ENCODE peak calls at places on chromosomes 11 and 22, in four cellular contexts. L is K562, I is H1, G is HepG2. E is an unnamed sample.
A peak's percentile ranks its signal among the peaks of the same experiment; 100 is the strongest.

GRCh38 chr11:79663012-79663411 is 222.2 kb upstream of the TENM4 start:
- DNase-seq in L (no peak), I (no peak), G (no peak), E (no peak)

GRCh38 chr22:36016656-36017055 is 12.0 kb downstream of the RBFOX2 start:
- DNase-seq in L (no peak), I (no peak), G (no peak), E (no peak)

GRCh38 chr11:47350315-47350714 is 2.2 kb downstream of the MYBPC3 start:
- DNase-seq in L (no peak), I (no peak), G (no peak), E (no peak)

GRCh38 chr11:19974886-19975285 is 185.4 kb downstream of the DBX1 start:
- DNase-seq in L (peak; percentile 65), I (no peak), G (no peak), E (no peak)

GRCh38 chr11:32434387-32435151 is 770 bp downstream of the WT1 start:
- DNase-seq in L (peak; percentile 85), I (no peak), G (peak; percentile 5), E (no peak)

GRCh38 chr11:57792870-57793269 is 31.3 kb downstream of the CTNND1 start:
- DNase-seq in L (no peak), I (no peak), G (no peak), E (no peak)

GRCh38 chr11:134036484-134037092 is 32.3 kb upstream of the JAM3 start:
- DNase-seq in L (no peak), I (no peak), G (no peak), E (no peak)

GRCh38 chr11:1484061-1484671 is 2.4 kb downstream of the MOB2 start:
- DNase-seq in L (no peak), I (no peak), G (no peak), E (no peak)

GRCh38 chr11:28139848-28140415 is 31.7 kb downstream of the METTL15 start:
- DNase-seq in L (no peak), I (no peak), G (no peak), E (no peak)

GRCh38 chr11:12281571-12282478 is 95.5 kb upstream of the PARVA start:
- DNase-seq in L (peak; percentile 86), I (peak; percentile 57), G (peak; percentile 65), E (peak; percentile 21)

GRCh38 chr11:7516488-7516887 is 2.7 kb downstream of the PPFIBP2 start:
- DNase-seq in L (no peak), I (no peak), G (no peak), E (no peak)

GRCh38 chr11:84691830-84692229 is 935.3 kb downstream of the DLG2 start:
- DNase-seq in L (no peak), I (no peak), G (no peak), E (no peak)

GRCh38 chr22:27597703-27598444 is 203.7 kb downstream of the MN1 start:
- DNase-seq in L (peak; percentile 62), I (no peak), G (no peak), E (no peak)

GRCh38 chr11:46677991-46678740 is 22.3 kb downstream of the ARHGAP1 start:
- DNase-seq in L (no peak), I (no peak), G (no peak), E (no peak)

GRCh38 chr11:33377852-33378385 is 120.7 kb downstream of the HIPK3 start:
- DNase-seq in L (no peak), I (no peak), G (no peak), E (no peak)

GRCh38 chr11:1422481-1422880 is 32.7 kb downstream of the BRSK2 start:
- DNase-seq in L (no peak), I (no peak), G (no peak), E (no peak)

GRCh38 chr11:94747136-94748110 is 20.7 kb upstream of the AMOTL1 start:
- DNase-seq in L (no peak), I (no peak), G (no peak), E (no peak)

GRCh38 chr11:34251640-34251980 is 106.2 kb downstream of the ABTB2 start:
- DNase-seq in L (no peak), I (no peak), G (no peak), E (no peak)

GRCh38 chr11:123856444-123856843 is 29.0 kb downstream of the TMEM225 start:
- DNase-seq in L (no peak), I (no peak), G (no peak), E (no peak)

GRCh38 chr11:17807034-17807433 is 72.5 kb downstream of the KCNC1 start:
- DNase-seq in L (no peak), I (no peak), G (peak; percentile 11), E (no peak)

GRCh38 chr22:29314537-29315285 is 786 bp downstream of the RASL10A start:
- DNase-seq in L (no peak), I (no peak), G (no peak), E (no peak)

GRCh38 chr11:976431-977160 is 50.9 kb downstream of the AP2A2 start:
- DNase-seq in L (no peak), I (no peak), G (no peak), E (no peak)

DNA sequence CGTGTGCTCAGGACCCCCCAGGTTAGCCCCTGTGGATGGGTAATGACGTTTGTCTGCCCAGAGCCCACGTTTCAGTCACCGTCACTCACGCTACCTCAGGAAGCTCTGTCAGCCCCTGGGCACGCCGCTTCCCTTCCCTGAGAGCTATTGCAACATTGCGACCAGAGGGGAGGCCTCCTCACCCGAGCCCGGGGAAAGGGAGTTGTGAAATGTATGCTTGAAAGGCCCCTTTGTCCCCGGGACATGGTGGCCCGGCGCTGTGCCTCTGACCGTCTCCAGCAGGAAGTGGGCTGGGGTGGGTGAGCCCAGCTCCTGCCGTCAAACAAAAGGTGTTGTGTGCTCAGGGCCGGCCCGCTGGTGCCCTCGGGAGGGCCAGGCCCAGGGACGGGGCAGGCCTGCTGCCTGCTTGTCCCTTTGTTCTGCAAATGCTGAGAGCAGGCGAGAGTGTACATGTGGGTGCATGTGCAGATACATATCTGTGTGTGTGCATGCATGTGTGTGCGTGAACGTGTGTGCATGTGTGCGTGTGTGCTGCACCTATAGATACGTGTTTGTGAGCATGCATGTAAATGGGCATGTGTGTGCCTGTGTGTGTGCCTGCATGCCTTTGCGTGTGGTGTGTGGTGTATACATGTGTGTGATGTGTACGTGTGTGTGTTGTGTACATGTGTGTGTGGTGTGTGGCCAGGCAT is 1125.0 kb downstream of the BRD1 start:
- DNase-seq in L (no peak), I (no peak), G (peak; percentile 98), E (no peak)
- TF ChIP-seq HDAC6 in L (no peak), I (no peak), G (no peak), E (no peak)

DNA sequence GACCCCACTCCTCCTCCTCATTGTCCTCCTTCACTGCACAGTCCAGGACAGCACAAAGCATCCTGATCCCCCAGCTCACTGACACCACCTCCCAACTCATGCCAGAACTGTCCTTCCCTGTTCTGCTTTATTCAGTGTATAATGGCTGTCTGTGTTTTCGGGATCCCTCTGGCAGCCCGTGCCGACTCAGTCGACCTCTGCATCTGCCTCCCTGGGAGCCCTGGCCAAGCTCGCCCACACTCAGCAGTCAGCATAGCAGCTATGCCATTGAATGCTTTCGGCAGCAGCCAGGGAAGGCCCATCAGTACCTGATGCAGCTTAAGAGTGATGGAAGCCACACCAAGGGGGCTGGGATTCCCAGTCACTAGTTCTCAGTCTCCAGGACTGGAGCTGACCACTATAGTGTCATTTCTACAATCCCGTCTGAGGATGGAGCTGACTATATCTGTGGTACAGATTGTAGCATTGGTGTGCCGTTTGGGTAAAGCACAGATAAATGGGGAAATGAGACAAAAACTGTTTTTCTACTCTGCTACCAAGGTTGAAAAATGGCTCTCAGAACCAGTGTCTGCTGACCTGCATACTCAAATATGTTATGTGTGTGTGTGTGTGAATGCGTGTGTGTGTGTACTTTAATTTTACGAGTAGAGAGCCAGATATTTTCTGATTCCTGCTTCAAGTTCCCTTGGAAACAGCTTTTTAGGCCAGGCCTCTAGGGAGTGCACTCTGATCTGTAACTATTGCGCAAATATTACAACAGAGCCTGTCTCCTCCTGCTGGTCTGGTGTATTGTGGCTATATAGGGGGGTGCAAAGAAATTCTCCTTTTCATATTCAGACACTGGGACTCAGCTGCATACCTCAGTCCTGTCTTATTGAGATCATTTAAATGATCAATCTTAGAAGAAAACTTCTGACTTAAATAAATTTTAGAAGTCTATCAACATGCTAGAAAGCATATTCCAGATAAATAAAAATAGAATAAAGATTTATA is 78.8 kb upstream of the TOP3B start:
- DNase-seq in L (peak; percentile 72), I (no peak), G (peak; percentile 83), E (no peak)
- H3K4me3 ChIP-seq in L (no peak overlapping the region), I (no peak overlapping the region), G (no peak overlapping the region), E (no peak overlapping the region)

GRCh38 chr11:108535384-108535955 is 37.3 kb upstream of the POGLUT3 start:
- DNase-seq in L (no peak), I (no peak), G (no peak), E (no peak)
- TF ChIP-seq HDAC6 in L (no peak), I (no peak), G (no peak), E (no peak)

DNA sequence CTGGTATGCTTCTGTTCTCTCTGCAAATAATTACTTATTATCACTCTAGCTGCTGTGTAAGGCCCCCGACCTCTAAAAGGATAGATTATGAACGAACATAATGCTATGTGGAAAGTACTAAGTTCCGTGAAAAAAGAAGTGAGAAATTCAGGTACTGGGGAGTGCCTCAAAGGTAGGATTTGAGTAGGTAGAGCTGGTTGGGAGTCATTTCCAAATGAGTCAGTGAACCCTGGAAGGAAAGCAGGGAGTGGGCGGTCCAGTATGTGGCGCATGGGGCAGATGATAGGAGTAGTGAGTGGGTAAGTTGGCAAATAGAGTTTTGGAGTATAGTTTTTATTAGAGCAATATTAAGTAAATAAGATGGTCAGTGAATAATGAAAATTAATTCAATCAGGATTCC is 2.4 kb downstream of the ZC3H12C start:
- DNase-seq in L (no peak), I (no peak), G (no peak), E (no peak)
- H3K4me3 ChIP-seq in L (no peak overlapping the region), I (no peak overlapping the region), G (no peak overlapping the region), E (peak overlapping the region; percentile 72)

GRCh38 chr11:73380321-73380720 is 4.1 kb downstream of the RELT start:
- DNase-seq in L (no peak), I (no peak), G (no peak), E (no peak)
- TF ChIP-seq HDAC6 in L (no peak), I (no peak), G (no peak), E (no peak)

GRCh38 chr11:122524532-122524882 is 131.0 kb upstream of the UBASH3B start:
- DNase-seq in L (no peak), I (peak; percentile 13), G (no peak), E (no peak)
- H3K4me3 ChIP-seq in L (no peak overlapping the region), I (no peak overlapping the region), G (no peak overlapping the region), E (no peak overlapping the region)

GRCh38 chr22:19085233-19086043 is 36.8 kb downstream of the DGCR2 start:
- DNase-seq in L (peak; percentile 77), I (no peak), G (peak; percentile 26), E (peak; percentile 43)
- TF ChIP-seq HDAC6 in L (peak; percentile 64), I (no peak), G (no peak), E (no peak)